ENCODE peak calls at places on chromosomes 11 and 22, in seven cellular contexts. Z is progenitor cell of endocrine pancreas, V is substantia nigra, S is HuH-7.5, X is AG08395, U is activated T-cell treated with anti-CD3 and anti-CD28 coated beads for 1 hour, B is left ventricle myocardium superior. A is an unnamed sample.

GRCh38 chr11:117678651-117679407 is 118.2 kb downstream of the DSCAML1 start:
- DNase-seq in B (no peak), U (no peak), V (peak), S (no peak), Z (no peak), X (no peak), A (no peak)

GRCh38 chr11:73139476-73140198 is 2.5 kb downstream of the FCHSD2 start:
- DNase-seq in V (no peak), U (no peak), S (no peak), X (peak), B (no peak), Z (no peak), A (no peak)

GRCh38 chr11:121520243-121521144 is 67.7 kb upstream of the SORL1-AS1 start:
- DNase-seq in V (no peak), B (no peak), U (no peak), Z (no peak), X (peak), S (no peak), A (no peak)

GRCh38 chr11:20962581-20962980 is 293.2 kb downstream of the NELL1 start:
- DNase-seq in S (no peak), Z (no peak), B (no peak), U (no peak), X (no peak), V (no peak), A (no peak)

GRCh38 chr11:2569321-2569721 is 124.5 kb downstream of the KCNQ1 start:
- DNase-seq in X (peak), U (no peak), Z (no peak), S (no peak), B (peak), V (no peak), A (no peak)

GRCh38 chr11:61429346-61429690 is 457 bp downstream of the CPSF7 start:
- DNase-seq in V (peak), X (peak), U (peak), S (peak), Z (peak), B (peak), A (peak)

GRCh38 chr22:38317995-38318715 is 922 bp upstream of the CSNK1E start:
- DNase-seq in B (peak), X (peak), U (no peak), V (no peak), Z (no peak), S (peak), A (peak)

GRCh38 chr11:61007971-61008896 is 36.8 kb downstream of the CD6 start:
- DNase-seq in X (no peak), Z (peak), V (no peak), U (no peak), B (no peak), S (no peak), A (peak)

GRCh38 chr11:1292018-1292643 is 17.3 kb downstream of the TOLLIP start:
- DNase-seq in B (peak), S (no peak), X (no peak), Z (no peak), V (no peak), U (no peak), A (no peak)

GRCh38 chr11:70467196-70468085 is 69.1 kb downstream of the CTTN start:
- DNase-seq in X (peak), V (peak), B (peak), U (no peak), S (peak), Z (peak), A (peak)

GRCh38 chr11:70128435-70128906 is 50.4 kb downstream of the ANO1 start:
- DNase-seq in X (peak), V (no peak), U (no peak), B (no peak), S (no peak), Z (no peak), A (peak)

GRCh38 chr11:101470881-101471535 is 112.8 kb downstream of the TRPC6 start:
- DNase-seq in X (peak), V (no peak), B (no peak), S (no peak), U (no peak), Z (no peak), A (peak)

GRCh38 chr11:33868646-33869461 is 23.0 kb downstream of the LMO2 start:
- DNase-seq in U (no peak), V (no peak), S (no peak), Z (no peak), B (no peak), X (no peak), A (no peak)

GRCh38 chr11:1126935-1127663 is 30.7 kb upstream of the MUC5AC start:
- DNase-seq in U (no peak), V (no peak), S (no peak), X (no peak), Z (peak), B (peak), A (no peak)

GRCh38 chr22:44311855-44312170 is 938 bp downstream of the SHISAL1 start:
- DNase-seq in V (no peak), X (peak), B (no peak), S (no peak), Z (no peak), U (no peak), A (no peak)

GRCh38 chr11:105870521-105871113 is 151.4 kb downstream of the MSANTD4 start:
- DNase-seq in X (no peak), U (no peak), B (no peak), V (no peak), S (no peak), Z (no peak), A (no peak)

GRCh38 chr22:20977019-20977418 is 5.1 kb upstream of the LZTR1 start:
- DNase-seq in U (no peak), B (no peak), X (no peak), Z (no peak), V (no peak), S (no peak), A (no peak)

GRCh38 chr22:37568448-37569008 is 8.2 kb downstream of the CDC42EP1 start:
- DNase-seq in Z (no peak), V (peak), X (no peak), U (no peak), B (peak), S (no peak), A (no peak)

GRCh38 chr11:119101759-119102423 is at the start of gene DPAGT1:
- DNase-seq in B (peak), V (peak), X (peak), Z (peak), U (peak), S (peak), A (peak)

GRCh38 chr22:36149464-36149863 is 11.1 kb downstream of the APOL3 start:
- DNase-seq in X (no peak), U (no peak), B (no peak), S (no peak), V (no peak), Z (no peak), A (no peak)

GRCh38 chr22:35470903-35471321 is 69.7 kb upstream of the RASD2 start:
- DNase-seq in S (no peak), X (no peak), B (no peak), U (no peak), V (no peak), Z (no peak), A (peak)

GRCh38 chr22:45273452-45274075 is 11.2 kb upstream of the UPK3A start:
- DNase-seq in V (no peak), X (no peak), B (no peak), S (peak), U (no peak), Z (no peak), A (no peak)

GRCh38 chr11:8814923-8815240 is 96.1 kb upstream of the AKIP1 start:
- DNase-seq in Z (no peak), X (peak), U (no peak), V (no peak), S (no peak), B (no peak), A (no peak)

GRCh38 chr11:28963189-28963588 is 855.0 kb downstream of the METTL15 start:
- DNase-seq in B (no peak), V (no peak), X (peak), U (no peak), Z (no peak), S (no peak), A (no peak)

GRCh38 chr11:24697722-24698121 is 200.9 kb downstream of the LUZP2 start:
- DNase-seq in U (no peak), X (no peak), S (no peak), B (no peak), V (no peak), Z (no peak), A (no peak)

A was measured in A549.